ENCODE peak calls at places on chromosomes 12 and 14, in nine cellular contexts. Y is AG09309, N is EL, J is stomach, X is fibroblast of mammary gland, V is GM04503, Z is T-helper 1 cell, A is NCI-H345, K is mesothelial cell of epicardium. C is an unnamed sample.

GRCh38 chr12:100651694-100652093 is 78.2 kb downstream of the GAS2L3 start:
- DNase-seq in Y (no peak), N (no peak), J (no peak), X (no peak), V (no peak), Z (no peak), A (no peak), K (no peak), C (no peak)

GRCh38 chr12:13227191-13227590 is 30.7 kb downstream of the EMP1 start:
- DNase-seq in Y (no peak), N (no peak), J (no peak), X (no peak), V (no peak), Z (no peak), A (no peak), K (no peak), C (no peak)

GRCh38 chr12:124517260-124518050 is 50.0 kb downstream of the NCOR2 start:
- DNase-seq in Y (no peak), N (peak), J (peak), X (no peak), V (no peak), Z (no peak), A (peak), K (peak), C (no peak)

GRCh38 chr14:102525213-102526143 is 15.9 kb upstream of the ANKRD9 start:
- DNase-seq in Y (no peak), N (peak), J (no peak), X (peak), V (no peak), Z (no peak), A (peak), K (no peak), C (peak)

GRCh38 chr14:54606631-54607133 is 39.8 kb downstream of the SAMD4A start:
- DNase-seq in Y (peak), N (peak), J (no peak), X (peak), V (peak), Z (no peak), A (no peak), K (no peak), C (no peak)

GRCh38 chr12:26378721-26379120 is 183.3 kb downstream of the SSPN start:
- DNase-seq in Y (no peak), N (no peak), J (no peak), X (no peak), V (no peak), Z (no peak), A (no peak), K (no peak), C (no peak)

GRCh38 chr14:33679461-33680225 is 271.2 kb downstream of the EGLN3 start:
- DNase-seq in Y (no peak), N (peak), J (no peak), X (peak), V (peak), Z (no peak), A (no peak), K (no peak), C (no peak)

GRCh38 chr14:105280525-105280924 is 20.3 kb downstream of the BRF1 start:
- DNase-seq in Y (no peak), N (no peak), J (no peak), X (no peak), V (no peak), Z (no peak), A (no peak), K (no peak), C (no peak)

GRCh38 chr12:62799766-62800406 is 135.1 kb downstream of the PPM1H start:
- DNase-seq in Y (no peak), N (no peak), J (no peak), X (no peak), V (no peak), Z (no peak), A (no peak), K (no peak), C (no peak)

GRCh38 chr12:45670339-45671065 is 59.0 kb upstream of the ARID2 start:
- DNase-seq in Y (no peak), N (peak), J (no peak), X (peak), V (no peak), Z (no peak), A (no peak), K (no peak), C (no peak)